ENCODE peak calls at places on chromosomes 3 and 15, in six cellular contexts. One of them, this sample, is unnamed.

GRCh38 chr3:133254716-133255115 is 145.1 kb upstream of the BFSP2 start:
- DNase-seq in adrenal gland: no peak
- DNase-seq in heart left ventricle: no peak
- DNase-seq in right lobe of liver: no peak
- DNase-seq in spleen: no peak
- DNase-seq in suprapubic skin: no peak
- DNase-seq in this sample: no peak

GRCh38 chr3:141405581-141405980 is 37.3 kb downstream of the ZBTB38 start:
- DNase-seq in right lobe of liver: no peak
- DNase-seq in spleen: no peak
- DNase-seq in suprapubic skin: no peak
- DNase-seq in heart left ventricle: no peak
- DNase-seq in adrenal gland: no peak
- DNase-seq in this sample: no peak

GRCh38 chr3:127678611-127679533 is 6.1 kb downstream of the ABTB1 start:
- DNase-seq in right lobe of liver: peak
- DNase-seq in adrenal gland: no peak
- DNase-seq in suprapubic skin: peak
- DNase-seq in spleen: peak
- DNase-seq in heart left ventricle: no peak
- DNase-seq in this sample: no peak

GRCh38 chr15:87556886-87557285 is 699.7 kb downstream of the NTRK3 start:
- DNase-seq in spleen: no peak
- DNase-seq in suprapubic skin: no peak
- DNase-seq in right lobe of liver: no peak
- DNase-seq in adrenal gland: no peak
- DNase-seq in heart left ventricle: no peak
- DNase-seq in this sample: no peak

GRCh38 chr3:138397983-138398382 is 36.4 kb upstream of the ESYT3 start:
- DNase-seq in heart left ventricle: no peak
- DNase-seq in suprapubic skin: no peak
- DNase-seq in adrenal gland: peak
- DNase-seq in right lobe of liver: no peak
- DNase-seq in spleen: no peak
- DNase-seq in this sample: peak

GRCh38 chr3:146895026-146895749 is 290.0 kb upstream of the PLSCR5 start:
- DNase-seq in heart left ventricle: no peak
- DNase-seq in suprapubic skin: no peak
- DNase-seq in adrenal gland: no peak
- DNase-seq in right lobe of liver: no peak
- DNase-seq in spleen: no peak
- DNase-seq in this sample: no peak

GRCh38 chr3:16945330-16945729 is 60.6 kb downstream of the PLCL2 start:
- DNase-seq in right lobe of liver: no peak
- DNase-seq in spleen: no peak
- DNase-seq in adrenal gland: no peak
- DNase-seq in heart left ventricle: no peak
- DNase-seq in suprapubic skin: no peak
- DNase-seq in this sample: no peak

GRCh38 chr3:193665370-193665989 is 72.5 kb downstream of the OPA1 start:
- DNase-seq in heart left ventricle: no peak
- DNase-seq in adrenal gland: no peak
- DNase-seq in suprapubic skin: no peak
- DNase-seq in spleen: no peak
- DNase-seq in right lobe of liver: no peak
- DNase-seq in this sample: no peak

GRCh38 chr3:149291178-149291577 is 42.3 kb downstream of the TM4SF18 start:
- DNase-seq in spleen: no peak
- DNase-seq in adrenal gland: no peak
- DNase-seq in right lobe of liver: no peak
- DNase-seq in suprapubic skin: no peak
- DNase-seq in heart left ventricle: no peak
- DNase-seq in this sample: no peak

GRCh38 chr3:43791246-43791645 is 100.5 kb downstream of the ABHD5 start:
- DNase-seq in right lobe of liver: no peak
- DNase-seq in spleen: no peak
- DNase-seq in suprapubic skin: no peak
- DNase-seq in heart left ventricle: no peak
- DNase-seq in adrenal gland: no peak
- DNase-seq in this sample: no peak

GRCh38 chr3:128726691-128727031 is 678 bp downstream of the RAB7A start:
- DNase-seq in spleen: peak
- DNase-seq in heart left ventricle: peak
- DNase-seq in right lobe of liver: peak
- DNase-seq in adrenal gland: peak
- DNase-seq in suprapubic skin: peak
- DNase-seq in this sample: peak

GRCh38 chr3:101077361-101078011 is 84.3 kb upstream of the ABI3BP start:
- DNase-seq in adrenal gland: no peak
- DNase-seq in suprapubic skin: no peak
- DNase-seq in heart left ventricle: no peak
- DNase-seq in spleen: no peak
- DNase-seq in right lobe of liver: no peak
- DNase-seq in this sample: no peak

GRCh38 chr3:157120071-157120892 is 39.7 kb downstream of the CCNL1 start:
- DNase-seq in suprapubic skin: no peak
- DNase-seq in heart left ventricle: no peak
- DNase-seq in right lobe of liver: peak
- DNase-seq in spleen: no peak
- DNase-seq in adrenal gland: no peak
- DNase-seq in this sample: no peak

GRCh38 chr3:42061711-42062408 is 29.3 kb upstream of the TRAK1 start:
- DNase-seq in adrenal gland: peak
- DNase-seq in suprapubic skin: peak
- DNase-seq in right lobe of liver: no peak
- DNase-seq in spleen: no peak
- DNase-seq in heart left ventricle: peak
- DNase-seq in this sample: no peak

GRCh38 chr3:35744419-35744818 is 105.1 kb downstream of the ARPP21 start:
- DNase-seq in adrenal gland: no peak
- DNase-seq in heart left ventricle: no peak
- DNase-seq in spleen: no peak
- DNase-seq in right lobe of liver: no peak
- DNase-seq in suprapubic skin: no peak
- DNase-seq in this sample: no peak

GRCh38 chr15:100111103-100112060 is 230.4 kb downstream of the ADAMTS17 start:
- DNase-seq in heart left ventricle: peak
- DNase-seq in suprapubic skin: peak
- DNase-seq in adrenal gland: peak
- DNase-seq in spleen: peak
- DNase-seq in right lobe of liver: peak
- DNase-seq in this sample: peak

GRCh38 chr3:184611606-184612304 is 50.2 kb downstream of the EPHB3 start:
- DNase-seq in heart left ventricle: no peak
- DNase-seq in suprapubic skin: no peak
- DNase-seq in adrenal gland: no peak
- DNase-seq in spleen: no peak
- DNase-seq in right lobe of liver: no peak
- DNase-seq in this sample: peak

GRCh38 chr3:23086366-23086765 is 116.8 kb upstream of the UBE2E2 start:
- DNase-seq in suprapubic skin: no peak
- DNase-seq in spleen: no peak
- DNase-seq in heart left ventricle: no peak
- DNase-seq in adrenal gland: no peak
- DNase-seq in right lobe of liver: no peak
- DNase-seq in this sample: no peak
- H3K27ac ChIP-seq in suprapubic skin: no peak
- H3K27ac ChIP-seq in spleen: no peak
- H3K27ac ChIP-seq in heart left ventricle: no peak
- H3K27ac ChIP-seq in adrenal gland: no peak
- H3K27ac ChIP-seq in right lobe of liver: no peak
- H3K27ac ChIP-seq in this sample: no peak

GRCh38 chr3:113746955-113747718 is at the start of gene ATP6V1A:
- DNase-seq in right lobe of liver: peak
- DNase-seq in heart left ventricle: peak
- DNase-seq in spleen: peak
- DNase-seq in adrenal gland: peak
- DNase-seq in suprapubic skin: peak
- DNase-seq in this sample: peak
- TF ChIP-seq POLR2A in right lobe of liver: peak
- TF ChIP-seq POLR2A in heart left ventricle: no peak
- TF ChIP-seq POLR2A in spleen: peak
- TF ChIP-seq POLR2A in adrenal gland: no peak
- TF ChIP-seq POLR2A in suprapubic skin: no peak
- TF ChIP-seq POLR2A in this sample: no peak

GRCh38 chr15:58773024-58773423 is 1.9 kb downstream of the MINDY2 start:
- DNase-seq in spleen: no peak
- DNase-seq in suprapubic skin: no peak
- DNase-seq in heart left ventricle: no peak
- DNase-seq in adrenal gland: no peak
- DNase-seq in right lobe of liver: no peak
- DNase-seq in this sample: no peak

GRCh38 chr15:58770857-58771620 is at the start of gene MINDY2:
- DNase-seq in right lobe of liver: peak
- DNase-seq in spleen: peak
- DNase-seq in adrenal gland: peak
- DNase-seq in heart left ventricle: peak
- DNase-seq in suprapubic skin: peak
- DNase-seq in this sample: peak

GRCh38 chr15:58766290-58766689 is 4.8 kb upstream of the MINDY2 start:
- DNase-seq in right lobe of liver: no peak
- DNase-seq in spleen: no peak
- DNase-seq in suprapubic skin: no peak
- DNase-seq in heart left ventricle: no peak
- DNase-seq in adrenal gland: no peak
- DNase-seq in this sample: no peak

GRCh38 chr15:58771621-58772235 is 626 bp downstream of the MINDY2 start:
- DNase-seq in suprapubic skin: peak
- DNase-seq in heart left ventricle: peak
- DNase-seq in spleen: peak
- DNase-seq in right lobe of liver: no peak
- DNase-seq in adrenal gland: peak
- DNase-seq in this sample: peak

GRCh38 chr15:58770519-58770856 is 614 bp upstream of the MINDY2 start:
- DNase-seq in heart left ventricle: no peak
- DNase-seq in spleen: no peak
- DNase-seq in right lobe of liver: no peak
- DNase-seq in adrenal gland: peak
- DNase-seq in suprapubic skin: no peak
- DNase-seq in this sample: no peak
- TF ChIP-seq CTCF in heart left ventricle: no peak
- TF ChIP-seq CTCF in spleen: no peak
- TF ChIP-seq CTCF in right lobe of liver: no peak
- TF ChIP-seq CTCF in adrenal gland: no peak
- TF ChIP-seq CTCF in suprapubic skin: no peak
- TF ChIP-seq CTCF in this sample: no peak

DNA sequence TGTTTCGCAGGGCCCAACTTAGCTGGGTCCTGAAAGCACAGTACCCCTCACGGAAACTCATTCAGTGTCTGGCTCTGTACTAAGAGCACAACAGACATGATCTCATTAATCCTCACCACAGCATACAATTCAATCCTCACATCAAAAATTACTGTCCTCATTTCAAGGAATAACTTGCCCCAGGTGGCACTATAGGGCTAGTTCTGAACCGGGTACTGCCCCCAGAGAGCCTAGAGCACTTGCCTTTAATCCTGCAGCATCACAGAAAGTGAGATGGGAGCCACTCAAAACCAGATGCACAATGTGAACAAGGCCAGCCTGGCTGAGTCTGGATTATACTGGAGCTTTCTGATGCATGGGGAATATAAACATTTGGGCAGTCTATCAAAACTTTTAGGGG is 122.6 kb downstream of the OSBPL10 start:
- DNase-seq in adrenal gland: no peak
- DNase-seq in right lobe of liver: no peak
- DNase-seq in spleen: no peak
- DNase-seq in suprapubic skin: no peak
- DNase-seq in heart left ventricle: no peak
- DNase-seq in this sample: no peak
- H3K27ac ChIP-seq in adrenal gland: no peak
- H3K27ac ChIP-seq in right lobe of liver: no peak
- H3K27ac ChIP-seq in spleen: no peak
- H3K27ac ChIP-seq in suprapubic skin: no peak
- H3K27ac ChIP-seq in heart left ventricle: no peak
- H3K27ac ChIP-seq in this sample: no peak

GRCh38 chr3:189593581-189593980 is 37.6 kb upstream of the TP63 start:
- DNase-seq in spleen: no peak
- DNase-seq in heart left ventricle: no peak
- DNase-seq in suprapubic skin: no peak
- DNase-seq in adrenal gland: no peak
- DNase-seq in right lobe of liver: no peak
- DNase-seq in this sample: no peak
- TF ChIP-seq POLR2A in spleen: no peak
- TF ChIP-seq POLR2A in heart left ventricle: no peak
- TF ChIP-seq POLR2A in suprapubic skin: no peak
- TF ChIP-seq POLR2A in adrenal gland: no peak
- TF ChIP-seq POLR2A in right lobe of liver: no peak
- TF ChIP-seq POLR2A in this sample: no peak